ENCODE peak calls at places on chromosomes 7 and 10, in eight cellular contexts. J, T, U, X, R, Y, S and Q are unnamed samples.
A peak's percentile ranks its signal among the peaks of the same experiment; 100 is the strongest.

GRCh38 chr7:87310790-87311419 is 34.6 kb upstream of the CROT start:
- DNase-seq in J (no peak), T (no peak), U (no peak), X (no peak), R (no peak), Y (no peak), S (no peak), Q (no peak)

GRCh38 chr7:17690030-17690429 is 250.3 kb downstream of the SNX13 start:
- DNase-seq in J (no peak), T (no peak), U (no peak), X (peak; percentile 98), R (no peak), Y (no peak), S (no peak), Q (no peak)

GRCh38 chr7:85185355-85186082 is 1.3 kb downstream of the SEMA3D start:
- DNase-seq in J (peak; percentile 42), T (peak; percentile 90), U (peak; percentile 62), X (peak; percentile 59), R (peak; percentile 13), Y (peak; percentile 65), S (peak; percentile 15), Q (no peak)

GRCh38 chr7:98733036-98733435 is 116.0 kb downstream of the NPTX2 start:
- DNase-seq in J (no peak), T (no peak), U (no peak), X (peak; percentile 31), R (no peak), Y (no peak), S (no peak), Q (no peak)

GRCh38 chr10:92873029-92873428 is 24.7 kb downstream of the EXOC6 start:
- DNase-seq in J (no peak), T (no peak), U (no peak), X (no peak), R (no peak), Y (no peak), S (no peak), Q (no peak)

GRCh38 chr10:76000550-76000949 is 569.1 kb downstream of the LRMDA start:
- DNase-seq in J (no peak), T (no peak), U (no peak), X (no peak), R (no peak), Y (no peak), S (no peak), Q (no peak)

GRCh38 chr10:89875557-89875956 is 174.2 kb downstream of the KIF20B start:
- DNase-seq in J (no peak), T (no peak), U (no peak), X (no peak), R (no peak), Y (no peak), S (no peak), Q (no peak)

GRCh38 chr7:41029072-41029492 is 673.8 kb downstream of the INHBA start:
- DNase-seq in J (no peak), T (no peak), U (no peak), X (peak; percentile 99), R (no peak), Y (no peak), S (no peak), Q (no peak)

GRCh38 chr10:72025832-72026231 is 61.6 kb downstream of the CHST3 start:
- DNase-seq in J (no peak), T (no peak), U (no peak), X (no peak), R (no peak), Y (no peak), S (no peak), Q (no peak)

GRCh38 chr10:52653221-52653501 is 119.4 kb downstream of the MBL2 start:
- DNase-seq in J (no peak), T (no peak), U (no peak), X (no peak), R (no peak), Y (no peak), S (no peak), Q (no peak)

GRCh38 chr7:115477193-115477651 is 553.3 kb downstream of the TFEC start:
- DNase-seq in J (no peak), T (no peak), U (peak; percentile 68), X (no peak), R (no peak), Y (peak; percentile 61), S (no peak), Q (no peak)

GRCh38 chr7:37832194-37832593 is 16.2 kb upstream of the NME8 start:
- DNase-seq in J (peak; percentile 71), T (peak; percentile 84), U (no peak), X (peak; percentile 11), R (peak; percentile 39), Y (peak; percentile 48), S (no peak), Q (no peak)

GRCh38 chr10:128540806-128541739 is 414.9 kb upstream of the MKI67 start:
- DNase-seq in J (peak; percentile 7), T (no peak), U (peak; percentile 50), X (no peak), R (no peak), Y (peak; percentile 54), S (no peak), Q (no peak)

GRCh38 chr10:119306514-119306951 is 99.2 kb downstream of the GRK5 start:
- DNase-seq in J (no peak), T (no peak), U (no peak), X (no peak), R (no peak), Y (no peak), S (peak; percentile 73), Q (no peak)

GRCh38 chr7:98641646-98642489 is 24.8 kb downstream of the NPTX2 start:
- DNase-seq in J (no peak), T (peak; percentile 39), U (no peak), X (no peak), R (no peak), Y (no peak), S (no peak), Q (no peak)

GRCh38 chr7:27671675-27672074 is 9.0 kb upstream of the HIBADH start:
- DNase-seq in J (no peak), T (no peak), U (no peak), X (no peak), R (no peak), Y (no peak), S (no peak), Q (no peak)

GRCh38 chr10:45672201-45673073 is at the start of gene ZFAND4:
- DNase-seq in J (peak; percentile 98), T (peak; percentile 98), U (peak; percentile 98), X (peak; percentile 94), R (peak; percentile 98), Y (peak; percentile 88), S (peak; percentile 92), Q (peak; percentile 82)

GRCh38 chr10:77907900-77908717 is 18.4 kb downstream of the DLG5 start:
- DNase-seq in J (no peak), T (no peak), U (peak; percentile 39), X (no peak), R (no peak), Y (no peak), S (no peak), Q (no peak)
- TF ChIP-seq CTCF in J (peak; percentile 16), T (no peak), U (no peak), X (peak; percentile 34), R (no peak), Y (no peak), S (no peak), Q (no peak)

GRCh38 chr7:106256137-106256536 is 28.6 kb downstream of the NAMPT start:
- DNase-seq in J (no peak), T (no peak), U (no peak), X (no peak), R (no peak), Y (no peak), S (no peak), Q (no peak)

GRCh38 chr7:106252568-106252967 is 32.2 kb downstream of the NAMPT start:
- DNase-seq in J (no peak), T (no peak), U (no peak), X (no peak), R (no peak), Y (no peak), S (no peak), Q (no peak)

GRCh38 chr7:106257752-106258151 is 27.0 kb downstream of the NAMPT start:
- DNase-seq in J (no peak), T (no peak), U (no peak), X (no peak), R (no peak), Y (no peak), S (no peak), Q (no peak)

GRCh38 chr7:106254525-106255128 is 30.2 kb downstream of the NAMPT start:
- DNase-seq in J (no peak), T (no peak), U (no peak), X (no peak), R (no peak), Y (no peak), S (no peak), Q (no peak)

DNA sequence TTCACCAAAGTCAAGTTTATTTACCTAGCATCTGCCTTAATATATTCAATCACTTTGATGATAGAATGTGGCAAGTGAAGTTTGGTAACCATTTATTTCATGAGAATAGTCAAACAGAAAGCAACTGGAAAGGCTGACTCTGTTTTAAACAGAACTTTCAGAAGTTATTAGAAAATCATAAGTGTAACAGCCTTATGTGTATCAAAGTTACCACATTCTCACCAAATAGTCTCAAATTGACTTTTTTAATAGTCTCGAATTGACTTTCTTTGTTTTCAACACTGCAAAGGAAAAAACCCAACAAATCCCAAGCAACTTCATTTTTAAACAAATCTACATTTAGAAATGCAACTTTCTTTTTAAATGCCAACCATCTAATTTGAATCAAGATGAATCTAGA is 29.5 kb downstream of the NAMPT start:
- DNase-seq in J (no peak), T (no peak), U (no peak), X (no peak), R (no peak), Y (no peak), S (no peak), Q (no peak)
- TF ChIP-seq CTCF in J (no peak), T (no peak), U (no peak), X (no peak), R (no peak), Y (no peak), S (no peak), Q (no peak)

GRCh38 chr10:66307826-66308225 is 618.0 kb upstream of the LRRTM3 start:
- DNase-seq in J (no peak), T (no peak), U (no peak), X (no peak), R (no peak), Y (no peak), S (no peak), Q (no peak)
- TF ChIP-seq CTCF in J (peak; percentile 25), T (no peak), U (no peak), X (peak; percentile 23), R (no peak), Y (no peak), S (no peak), Q (no peak)

DNA sequence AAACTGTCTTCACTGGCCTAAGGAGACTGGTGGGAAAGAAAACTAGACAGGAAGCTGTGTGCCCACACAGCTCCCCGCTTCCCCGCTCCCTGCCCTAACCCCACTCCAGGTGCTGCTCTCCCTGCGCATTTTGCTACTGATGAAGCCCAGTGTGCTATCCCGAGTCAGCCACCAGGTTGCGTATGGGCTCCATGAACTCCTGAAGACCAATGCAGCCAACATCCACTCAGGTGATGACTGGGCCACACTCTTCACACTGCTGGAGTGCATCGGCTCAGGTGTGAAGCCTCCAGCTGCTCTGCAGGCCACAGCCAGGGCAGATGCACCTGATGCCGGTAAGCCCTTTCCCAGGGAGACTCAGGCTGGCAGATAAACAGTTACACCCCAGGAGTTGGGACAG is 20.3 kb upstream of the NFKB2 start:
- DNase-seq in J (no peak), T (no peak), U (no peak), X (no peak), R (no peak), Y (no peak), S (no peak), Q (no peak)
- TF ChIP-seq CTCF in J (no peak), T (no peak), U (no peak), X (peak; percentile 27), R (no peak), Y (no peak), S (no peak), Q (no peak)